ENCODE peak calls at places on chromosomes 3 and 15, in four cellular contexts. V is IMR-90, H is sigmoid colon, D is uterus. M is an unnamed sample.

GRCh38 chr15:70643783-70644125 is 119.6 kb downstream of the UACA start:
- DNase-seq in V (no peak), H (no peak), D (no peak), M (no peak)

GRCh38 chr15:56038015-56038414 is 44.6 kb upstream of the NEDD4 start:
- DNase-seq in V (peak; percentile 67), H (no peak), D (no peak), M (no peak)

GRCh38 chr3:194265996-194266657 is 85.0 kb downstream of the CPN2 start:
- DNase-seq in V (no peak), H (no peak), D (no peak), M (no peak)

GRCh38 chr3:152445227-152445626 is 176.5 kb downstream of the MBNL1 start:
- DNase-seq in V (no peak), H (no peak), D (no peak), M (no peak)

GRCh38 chr15:73679180-73679579 is 5.0 kb upstream of the CD276 start:
- DNase-seq in V (no peak), H (no peak), D (no peak), M (no peak)

GRCh38 chr15:59492389-59493377 is 54.7 kb downstream of the FAM81A start:
- DNase-seq in V (peak; percentile 70), H (peak; percentile 69), D (peak; percentile 66), M (peak; percentile 54)

GRCh38 chr15:87944687-87945086 is 311.9 kb downstream of the NTRK3 start:
- DNase-seq in V (no peak), H (no peak), D (peak; percentile 48), M (peak; percentile 29)

GRCh38 chr3:161081675-161082462 is 23.3 kb downstream of the B3GALNT1 start:
- DNase-seq in V (no peak), H (no peak), D (no peak), M (no peak)

GRCh38 chr3:43971486-43971885 is 270.2 kb upstream of the TOPAZ1 start:
- DNase-seq in V (no peak), H (no peak), D (no peak), M (no peak)

GRCh38 chr3:122794779-122795673 is at the start of gene SLC49A4:
- DNase-seq in V (peak; percentile 65), H (peak; percentile 80), D (peak; percentile 54), M (peak; percentile 69)

GRCh38 chr15:68783226-68784054 is 37.3 kb downstream of the ANP32A start:
- DNase-seq in V (no peak), H (peak; percentile 63), D (no peak), M (peak; percentile 38)

GRCh38 chr3:65867463-65868210 is 171.1 kb downstream of the MAGI1 start:
- DNase-seq in V (no peak), H (no peak), D (no peak), M (no peak)

GRCh38 chr15:56939257-56939656 is 20.8 kb downstream of the TCF12 start:
- DNase-seq in V (peak; percentile 47), H (no peak), D (no peak), M (no peak)

GRCh38 chr3:185843635-185844034 is 18.8 kb upstream of the IGF2BP2 start:
- DNase-seq in V (no peak), H (no peak), D (no peak), M (no peak)

GRCh38 chr15:88450125-88450798 is 16.9 kb downstream of the MRPL46 start:
- DNase-seq in V (peak; percentile 66), H (peak; percentile 68), D (peak; percentile 36), M (peak; percentile 22)

GRCh38 chr3:170869240-170869592 is 779 bp downstream of the RPL22L1 start:
- DNase-seq in V (no peak), H (no peak), D (no peak), M (no peak)

GRCh38 chr15:25789616-25790002 is 73.5 kb downstream of the ATP10A start:
- DNase-seq in V (no peak), H (no peak), D (no peak), M (no peak)

GRCh38 chr3:161220850-161221753 is at the start of gene NMD3:
- DNase-seq in V (peak; percentile 92), H (peak; percentile 97), D (peak; percentile 94), M (peak; percentile 90)

GRCh38 chr3:80592792-80593191 is 825.0 kb upstream of the ROBO1 start:
- DNase-seq in V (no peak), H (no peak), D (no peak), M (no peak)

GRCh38 chr3:64260391-64260790 is 35.1 kb upstream of the PRICKLE2 start:
- DNase-seq in V (peak; percentile 66), H (no peak), D (no peak), M (no peak)

GRCh38 chr15:86624261-86625036 is 544.8 kb downstream of the AGBL1 start:
- DNase-seq in V (peak; percentile 6), H (peak; percentile 64), D (peak; percentile 15), M (peak; percentile 89)

GRCh38 chr3:53195602-53196574 is 34.9 kb downstream of the PRKCD start:
- DNase-seq in V (peak; percentile 19), H (no peak), D (no peak), M (no peak)

GRCh38 chr3:48303021-48303420 is 30.4 kb downstream of the SPINK8 start:
- DNase-seq in V (no peak), H (no peak), D (no peak), M (no peak)

GRCh38 chr15:22873204-22873701 is 34.8 kb downstream of the NIPA2 start:
- DNase-seq in V (peak; percentile 92), H (no peak), D (no peak), M (no peak)

GRCh38 chr15:43518073-43518761 is 809 bp downstream of the MAP1A start:
- DNase-seq in V (peak; percentile 63), H (no peak), D (no peak), M (no peak)

GRCh38 chr15:98067339-98067738 is 106.8 kb downstream of the ARRDC4 start:
- DNase-seq in V (peak; percentile 4), H (no peak), D (no peak), M (no peak)

GRCh38 chr3:14863324-14864100 is 44.8 kb downstream of the FGD5 start:
- DNase-seq in V (no peak), H (no peak), D (no peak), M (no peak)
- H3K27ac ChIP-seq in V (no peak overlapping the region), H (no peak overlapping the region), D (no peak overlapping the region), M (no peak overlapping the region)

DNA sequence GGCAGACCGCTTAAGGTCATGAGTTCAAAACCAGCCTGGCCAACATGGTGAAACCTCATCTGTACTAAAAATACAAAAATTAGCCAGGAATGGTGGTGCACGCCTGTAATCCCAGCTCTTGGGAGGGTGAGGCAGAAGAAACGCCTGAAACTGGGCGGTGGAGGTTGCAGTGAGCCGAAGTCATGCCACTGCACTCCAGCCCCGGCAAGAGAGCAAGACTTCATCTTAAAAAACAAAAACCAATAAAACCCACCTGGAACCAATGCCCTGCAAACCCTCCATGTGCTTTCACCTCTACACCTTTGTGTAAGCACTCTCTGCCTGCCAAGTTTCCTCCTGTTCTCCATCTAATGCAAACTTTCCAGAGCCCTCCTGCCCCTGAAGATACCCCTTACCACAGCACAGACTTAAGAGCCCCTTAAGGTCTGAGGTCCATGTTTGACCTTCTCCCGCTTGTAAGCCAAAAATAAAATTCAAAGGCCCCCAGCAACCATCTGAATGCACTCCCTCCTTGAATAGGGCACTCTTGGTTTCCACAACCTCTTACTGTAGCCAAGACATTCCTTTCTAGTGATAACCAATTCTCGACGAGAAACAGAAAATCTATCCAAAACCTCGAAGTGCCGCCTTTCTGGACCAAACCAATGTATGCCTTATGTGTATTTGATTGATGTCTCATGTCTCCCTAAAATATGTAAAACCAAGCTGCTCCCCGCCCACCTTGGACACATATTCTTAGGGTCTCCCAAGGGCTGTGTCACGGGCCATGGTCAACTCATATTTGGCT is 3.0 kb downstream of the RPL32 start:
- DNase-seq in V (peak; percentile 29), H (no peak), D (no peak), M (no peak)
- H3K4me1 ChIP-seq in V (peaks cover 13% of the 10 kb centered on the region), H (peaks cover 42% of the 10 kb centered on the region), D (peaks cover 10% of the 10 kb centered on the region), M (peaks cover 52% of the 10 kb centered on the region)

GRCh38 chr3:196063456-196063855 is 18.4 kb downstream of the TFRC start:
- DNase-seq in V (peak; percentile 71), H (no peak), D (no peak), M (no peak)

GRCh38 chr3:196060834-196061233 is 21.1 kb downstream of the TFRC start:
- DNase-seq in V (no peak), H (no peak), D (no peak), M (no peak)

GRCh38 chr3:196064006-196064405 is 17.9 kb downstream of the TFRC start:
- DNase-seq in V (peak; percentile 22), H (no peak), D (no peak), M (no peak)

GRCh38 chr3:196067439-196067838 is 14.5 kb downstream of the TFRC start:
- DNase-seq in V (no peak), H (no peak), D (no peak), M (no peak)

DNA sequence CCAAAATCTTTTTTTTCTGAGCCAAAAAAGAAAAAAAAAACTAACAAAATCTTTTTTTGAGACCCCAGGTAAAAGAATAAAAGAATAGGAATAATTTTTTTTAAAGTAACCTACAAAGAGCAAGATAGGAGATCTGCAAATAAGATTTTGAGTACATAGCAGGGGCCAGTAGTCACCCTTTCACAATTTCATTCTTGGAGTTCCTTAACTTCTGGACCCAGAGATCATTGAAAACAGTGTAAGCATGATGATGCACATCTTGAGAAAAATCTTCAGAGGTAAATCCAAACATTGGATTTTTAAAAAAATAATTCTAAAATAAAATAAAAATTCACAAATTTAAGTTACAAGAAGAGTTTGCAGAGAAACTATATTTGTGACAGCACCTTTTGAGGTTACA is 18.8 kb downstream of the TFRC start:
- DNase-seq in V (peak; percentile 68), H (no peak), D (no peak), M (no peak)
- H3K27ac ChIP-seq in V (peak overlapping the region; percentile 41), H (no peak overlapping the region), D (no peak overlapping the region), M (no peak overlapping the region)

GRCh38 chr3:172069473-172069872 is 30.1 kb downstream of the FNDC3B start:
- DNase-seq in V (no peak), H (no peak), D (no peak), M (no peak)
- H3K4me1 ChIP-seq in V (peaks cover 22% of the 10 kb centered on the region), H (peaks cover 91% of the 10 kb centered on the region), D (no peaks in the 10 kb centered on the region), M (peaks cover 95% of the 10 kb centered on the region)

GRCh38 chr15:36954486-36954885 is 145.9 kb downstream of the MEIS2 start:
- DNase-seq in V (peak; percentile 62), H (no peak), D (no peak), M (no peak)

GRCh38 chr15:36953346-36953745 is 147.0 kb downstream of the MEIS2 start:
- DNase-seq in V (peak; percentile 56), H (no peak), D (no peak), M (no peak)

GRCh38 chr15:36948982-36949381 is 151.4 kb downstream of the MEIS2 start:
- DNase-seq in V (no peak), H (no peak), D (no peak), M (no peak)

GRCh38 chr15:36950371-36950770 is 150.0 kb downstream of the MEIS2 start:
- DNase-seq in V (no peak), H (no peak), D (no peak), M (no peak)

DNA sequence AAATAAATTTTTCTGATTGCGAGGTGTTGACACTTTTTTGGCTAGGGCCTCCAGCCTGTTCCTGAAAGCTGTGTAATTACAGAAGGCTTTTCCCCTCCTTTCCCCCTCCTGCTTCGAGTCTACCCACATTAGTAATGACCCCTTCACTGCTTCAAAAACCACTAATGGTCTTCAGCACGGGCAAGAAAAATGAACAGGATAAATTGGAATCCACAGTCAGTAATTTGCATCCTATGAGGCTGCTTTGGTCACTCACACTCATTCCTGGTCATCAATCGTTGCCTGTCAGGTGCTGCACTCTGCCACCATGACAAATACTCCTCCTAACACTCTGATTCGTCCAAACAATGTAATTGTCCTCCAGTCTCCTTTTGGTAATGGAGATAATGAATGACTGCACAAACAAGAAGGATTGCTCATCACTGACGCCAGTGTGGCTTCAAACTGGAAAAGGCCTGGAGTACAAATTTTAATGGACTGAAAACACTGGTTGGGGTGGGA is 148.6 kb downstream of the MEIS2 start:
- DNase-seq in V (peak; percentile 84), H (no peak), D (no peak), M (no peak)
- H3K27ac ChIP-seq in V (no peak overlapping the region), H (no peak overlapping the region), D (no peak overlapping the region), M (no peak overlapping the region)

GRCh38 chr15:75037685-75038084 is 14.3 kb downstream of the PPCDC start:
- DNase-seq in V (no peak), H (no peak), D (no peak), M (no peak)
- H3K4me1 ChIP-seq in V (peaks cover 2% of the 10 kb centered on the region), H (peaks cover 5% of the 10 kb centered on the region), D (no peaks in the 10 kb centered on the region), M (peaks cover 12% of the 10 kb centered on the region)

M was measured in gastrocnemius medialis.